ENCODE peak calls at places on chromosomes 3 and 15, in ten cellular contexts. A is neuronal stem cell; Y is H7; X is brain microvascular endothelial cell; T is adrenal gland; R is DND-41; Q is colonic mucosa; O is CD8-positive, alpha-beta T cell; P is GM06990; G is heart right ventricle. F is an unnamed sample. For H3K36me3, the result is how much of the 10 kb centered on the place peaks cover.

GRCh38 chr3:40620151-40620550 is 95.4 kb downstream of the ZNF621 start:
- DNase-seq in A (no peak), Y (no peak), X (no peak), T (no peak), R (no peak), Q (no peak), O (no peak), P (no peak), G (no peak), F (no peak)

GRCh38 chr3:132006605-132007204 is 28.1 kb downstream of the CPNE4 start:
- DNase-seq in A (peak), Y (no peak), X (peak), T (peak), R (peak), Q (peak), O (no peak), P (no peak), G (peak), F (no peak)

GRCh38 chr15:47872869-47873301 is 155.6 kb downstream of the SEMA6D start:
- DNase-seq in A (peak), Y (no peak), X (peak), T (peak), R (no peak), Q (no peak), O (no peak), P (no peak), G (peak), F (no peak)

GRCh38 chr15:100438570-100438969 is 90.2 kb downstream of the CERS3 start:
- DNase-seq in A (no peak), Y (no peak), X (peak), T (peak), R (peak), Q (peak), O (no peak), P (peak), G (peak), F (peak)

GRCh38 chr3:161420746-161421145 is 49.4 kb upstream of the SPTSSB start:
- DNase-seq in A (peak), Y (peak), X (peak), T (no peak), R (no peak), Q (no peak), O (no peak), P (no peak), G (no peak), F (no peak)

GRCh38 chr15:57994468-57995154 is 70.9 kb downstream of the ALDH1A2 start:
- DNase-seq in A (no peak), Y (no peak), X (no peak), T (no peak), R (no peak), Q (no peak), O (no peak), P (no peak), G (no peak), F (no peak)

GRCh38 chr15:98582900-98583554 is 65.3 kb upstream of the IGF1R start:
- DNase-seq in A (no peak), Y (no peak), X (no peak), T (no peak), R (no peak), Q (no peak), O (no peak), P (no peak), G (no peak), F (no peak)

GRCh38 chr3:9349321-9350117 is 13.3 kb upstream of the THUMPD3 start:
- DNase-seq in A (no peak), Y (no peak), X (peak), T (no peak), R (no peak), Q (no peak), O (no peak), P (no peak), G (no peak), F (no peak)

GRCh38 chr3:73225161-73225861 is 163.9 kb downstream of the EBLN2 start:
- DNase-seq in A (no peak), Y (no peak), X (no peak), T (no peak), R (no peak), Q (no peak), O (no peak), P (no peak), G (no peak), F (no peak)

GRCh38 chr3:90052425-90052950 is 945.1 kb downstream of the EPHA3 start:
- DNase-seq in A (no peak), Y (no peak), X (peak), T (no peak), R (no peak), Q (no peak), O (no peak), P (no peak), G (no peak), F (no peak)

GRCh38 chr15:70101459-70102113 is 3.9 kb upstream of the TLE3 start:
- DNase-seq in A (peak), Y (peak), X (peak), T (peak), R (peak), Q (peak), O (no peak), P (no peak), G (peak), F (no peak)

GRCh38 chr15:66018178-66018797 is 149.0 kb downstream of the RAB11A start:
- DNase-seq in A (no peak), Y (peak), X (no peak), T (no peak), R (no peak), Q (no peak), O (no peak), P (no peak), G (no peak), F (no peak)

GRCh38 chr15:20356444-20357138 is 185.0 kb downstream of the GOLGA6L6 start:
- DNase-seq in A (peak), Y (peak), X (no peak), T (peak), R (peak), Q (no peak), O (peak), P (no peak), G (peak), F (peak)

GRCh38 chr3:51620543-51620942 is 50.5 kb upstream of the TEX264 start:
- DNase-seq in A (no peak), Y (no peak), X (peak), T (no peak), R (no peak), Q (no peak), O (no peak), P (no peak), G (no peak), F (no peak)

GRCh38 chr3:73423133-73423532 is 201.6 kb downstream of the PDZRN3 start:
- DNase-seq in A (no peak), Y (no peak), X (no peak), T (no peak), R (no peak), Q (no peak), O (no peak), P (no peak), G (no peak), F (no peak)

GRCh38 chr3:17300441-17300840 is 415.7 kb downstream of the PLCL2 start:
- DNase-seq in A (no peak), Y (no peak), X (no peak), T (no peak), R (peak), Q (no peak), O (no peak), P (no peak), G (no peak), F (no peak)

GRCh38 chr3:94071713-94072284 is 8.9 kb downstream of the NSUN3 start:
- DNase-seq in A (no peak), Y (no peak), X (no peak), T (no peak), R (peak), Q (no peak), O (no peak), P (no peak), G (no peak), F (no peak)

GRCh38 chr3:113065336-113065735 is 74.6 kb downstream of the GTPBP8 start:
- DNase-seq in A (no peak), Y (no peak), X (no peak), T (no peak), R (no peak), Q (no peak), O (no peak), P (no peak), G (no peak), F (no peak)

GRCh38 chr15:85834651-85835050 is 39.9 kb upstream of the KLHL25 start:
- DNase-seq in A (no peak), Y (no peak), X (no peak), T (no peak), R (no peak), Q (no peak), O (no peak), P (no peak), G (no peak), F (no peak)
- H3K36me3 ChIP-seq in A (under half), Y (under half), X (under half), T (under half), R (under half), Q (under half), O (under half), P (under half), G (under half), F (under half)

GRCh38 chr15:60374209-60374608 is 23.6 kb downstream of the ANXA2 start:
- DNase-seq in A (no peak), Y (no peak), X (no peak), T (no peak), R (no peak), Q (no peak), O (no peak), P (no peak), G (no peak), F (no peak)
- H3K36me3 ChIP-seq in A (under half), Y (under half), X (half or more), T (under half), R (under half), Q (under half), O (under half), P (under half), G (under half), F (under half)

GRCh38 chr3:183662099-183662498 is 26.7 kb downstream of the KLHL24 start:
- DNase-seq in A (no peak), Y (no peak), X (no peak), T (no peak), R (no peak), Q (no peak), O (no peak), P (no peak), G (no peak), F (no peak)

DNA sequence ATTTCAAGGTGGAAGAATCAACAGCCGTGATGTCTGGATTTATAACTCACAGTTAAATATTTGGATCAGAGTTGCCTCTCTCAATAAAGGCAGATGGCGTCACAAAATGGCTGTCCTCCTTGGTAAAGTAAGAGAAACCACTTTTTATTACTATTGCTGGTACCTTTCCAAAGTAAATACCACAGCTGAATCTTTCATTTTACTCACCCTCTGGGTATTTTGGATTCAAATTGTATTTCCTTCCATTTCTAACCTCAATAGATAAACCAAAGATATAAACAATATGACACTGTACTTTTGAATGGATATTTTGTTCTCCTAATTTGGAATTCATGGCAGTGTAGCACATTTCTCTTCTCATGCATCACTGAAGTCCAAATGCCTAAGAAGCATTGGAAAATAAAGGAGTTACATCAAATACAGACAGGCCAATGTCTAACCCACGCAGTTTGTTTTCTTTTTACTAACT is 29.5 kb downstream of the KLHL24 start:
- DNase-seq in A (no peak), Y (no peak), X (peak), T (no peak), R (no peak), Q (no peak), O (no peak), P (no peak), G (no peak), F (no peak)
- H3K36me3 ChIP-seq in A (half or more), Y (under half), X (under half), T (half or more), R (under half), Q (under half), O (under half), P (under half), G (half or more), F (under half)

GRCh38 chr3:70333080-70333479 is 20.6 kb upstream of the MDFIC2 start:
- DNase-seq in A (no peak), Y (no peak), X (no peak), T (no peak), R (no peak), Q (no peak), O (no peak), P (no peak), G (no peak), F (no peak)
- H3K36me3 ChIP-seq in A (under half), Y (under half), X (under half), T (under half), R (under half), Q (under half), O (under half), P (under half), G (under half), F (under half)

DNA sequence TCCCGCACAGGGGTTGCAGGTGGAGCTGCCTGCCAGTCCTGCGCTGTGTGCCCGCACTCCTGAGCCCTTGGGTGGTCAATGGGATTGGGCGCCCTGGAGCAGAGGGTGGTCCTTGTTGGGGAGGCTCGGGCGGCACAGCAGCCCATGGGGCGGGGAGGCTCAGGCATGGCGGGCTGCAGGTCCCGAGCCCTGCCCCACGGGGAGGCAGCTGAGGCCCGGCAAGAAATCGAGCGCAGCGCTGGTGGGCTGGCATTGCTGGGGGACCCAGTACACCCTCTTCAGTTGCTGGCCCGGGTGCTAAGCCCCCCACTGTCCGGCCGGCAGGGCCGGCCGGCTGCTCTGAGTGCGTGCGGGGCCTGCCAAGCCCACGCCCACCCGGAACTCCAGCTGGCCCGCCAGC is 27.9 kb downstream of the NCK1 start:
- DNase-seq in A (no peak), Y (no peak), X (no peak), T (no peak), R (no peak), Q (no peak), O (no peak), P (no peak), G (no peak), F (no peak)
- H3K36me3 ChIP-seq in A (under half), Y (under half), X (under half), T (under half), R (under half), Q (under half), O (under half), P (under half), G (under half), F (under half)

GRCh38 chr3:154275965-154276364 is 48.3 kb downstream of the DHX36 start:
- DNase-seq in A (no peak), Y (no peak), X (no peak), T (no peak), R (no peak), Q (no peak), O (no peak), P (no peak), G (peak), F (no peak)
- H3K36me3 ChIP-seq in A (half or more), Y (under half), X (under half), T (under half), R (half or more), Q (under half), O (under half), P (under half), G (under half), F (under half)

GRCh38 chr3:4689021-4689420 is 195.9 kb downstream of the ITPR1 start:
- DNase-seq in A (no peak), Y (no peak), X (no peak), T (no peak), R (no peak), Q (no peak), O (no peak), P (no peak), G (no peak), F (no peak)

GRCh38 chr3:4695846-4696245 is 202.7 kb downstream of the ITPR1 start:
- DNase-seq in A (no peak), Y (no peak), X (no peak), T (no peak), R (no peak), Q (no peak), O (no peak), P (no peak), G (no peak), F (no peak)

GRCh38 chr3:4696266-4696665 is 203.1 kb downstream of the ITPR1 start:
- DNase-seq in A (no peak), Y (no peak), X (no peak), T (no peak), R (no peak), Q (no peak), O (no peak), P (no peak), G (no peak), F (no peak)

GRCh38 chr3:4690277-4690676 is 197.1 kb downstream of the ITPR1 start:
- DNase-seq in A (no peak), Y (no peak), X (no peak), T (no peak), R (no peak), Q (no peak), O (no peak), P (no peak), G (no peak), F (no peak)

DNA sequence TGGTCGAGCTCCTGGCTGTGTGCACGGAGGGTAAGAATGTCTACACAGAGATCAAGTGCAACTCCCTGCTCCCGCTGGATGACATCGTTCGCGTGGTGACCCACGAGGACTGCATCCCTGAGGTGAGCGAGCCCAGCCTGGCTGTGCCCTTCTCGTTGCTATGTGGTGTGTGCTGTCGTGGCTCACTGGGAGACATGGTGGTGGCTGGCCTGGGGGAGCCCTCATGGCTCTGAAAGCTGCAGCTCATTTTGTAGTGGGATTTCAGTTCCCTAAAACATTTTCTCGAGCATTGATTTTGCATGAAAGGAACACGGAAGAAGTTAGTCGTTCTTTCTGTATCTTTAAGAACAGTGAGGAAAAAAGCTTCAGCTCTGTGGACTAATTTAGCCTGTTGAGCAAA is 200.5 kb downstream of the ITPR1 start:
- DNase-seq in A (no peak), Y (no peak), X (no peak), T (no peak), R (no peak), Q (no peak), O (no peak), P (peak), G (no peak), F (no peak)
- H3K36me3 ChIP-seq in A (under half), Y (under half), X (under half), T (under half), R (under half), Q (under half), O (under half), P (under half), G (under half), F (half or more)

GRCh38 chr3:64902991-64903390 is 215.2 kb upstream of the ADAMTS9 start:
- DNase-seq in A (no peak), Y (no peak), X (no peak), T (no peak), R (no peak), Q (no peak), O (no peak), P (no peak), G (no peak), F (no peak)
- H3K36me3 ChIP-seq in A (under half), Y (under half), X (under half), T (under half), R (under half), Q (under half), O (under half), P (under half), G (under half), F (under half)

GRCh38 chr3:136366289-136366688 is 116.1 kb downstream of the PCCB start:
- DNase-seq in A (no peak), Y (no peak), X (no peak), T (no peak), R (no peak), Q (no peak), O (no peak), P (no peak), G (no peak), F (no peak)
- H3K36me3 ChIP-seq in A (under half), Y (under half), X (under half), T (under half), R (under half), Q (under half), O (under half), P (under half), G (under half), F (under half)

GRCh38 chr3:186098740-186099139 is 10.1 kb downstream of the ETV5 start:
- DNase-seq in A (no peak), Y (no peak), X (no peak), T (no peak), R (no peak), Q (no peak), O (no peak), P (no peak), G (no peak), F (no peak)
- H3K36me3 ChIP-seq in A (under half), Y (under half), X (under half), T (under half), R (under half), Q (under half), O (under half), P (under half), G (under half), F (under half)